ENCODE peak calls at places on chromosome 3, in five cellular contexts. Q, K, N, P and Z are unnamed samples.

GRCh38 chr3:171835613-171836012 is 7.5 kb upstream of the TMEM212 start:
- DNase-seq in N (no peak), Q (no peak), P (no peak), K (no peak), Z (no peak)

GRCh38 chr3:189340680-189341460 is 169.1 kb downstream of the TPRG1 start:
- DNase-seq in N (no peak), P (peak), K (no peak), Q (no peak), Z (peak)

GRCh38 chr3:62833538-62833937 is 41.7 kb downstream of the CADPS start:
- DNase-seq in N (no peak), Q (no peak), K (no peak), P (peak), Z (no peak)

GRCh38 chr3:110816008-110816407 is 255.6 kb upstream of the NECTIN3 start:
- DNase-seq in K (no peak), N (no peak), Q (no peak), P (no peak), Z (no peak)

GRCh38 chr3:123508176-123508575 is 59.3 kb upstream of the ADCY5 start:
- DNase-seq in Q (no peak), K (no peak), N (no peak), P (no peak), Z (no peak)

GRCh38 chr3:13338231-13338630 is 81.9 kb downstream of the NUP210 start:
- DNase-seq in Q (no peak), N (no peak), P (no peak), K (no peak), Z (no peak)

GRCh38 chr3:13835246-13835645 is 44.6 kb downstream of the WNT7A start:
- DNase-seq in N (no peak), P (no peak), K (no peak), Q (no peak), Z (no peak)

GRCh38 chr3:127812151-127812550 is 10.2 kb downstream of the MGLL start:
- DNase-seq in N (no peak), Q (no peak), K (no peak), P (no peak), Z (no peak)

GRCh38 chr3:177823701-177824189 is 626.5 kb upstream of the TBL1XR1 start:
- DNase-seq in P (no peak), K (no peak), N (no peak), Q (no peak), Z (no peak)